ENCODE peak calls at places on chromosomes 1 and 21, in six cellular contexts. N is IMR-90, O is neuronal stem cell, I is H1, V is mesendoderm, F is H9. C is an unnamed sample.

GRCh38 chr1:201645956-201646355 is 107.0 kb downstream of the NAV1 start:
- DNase-seq in O (no peak), N (peak; percentile 45), V (no peak), I (no peak), F (no peak), C (no peak)

GRCh38 chr1:49160677-49161076 is 384.0 kb upstream of the BEND5 start:
- DNase-seq in O (no peak), N (no peak), F (no peak), V (peak; percentile 0), I (no peak), C (no peak)

GRCh38 chr21:37220433-37220980 is 46.6 kb downstream of the VPS26C start:
- DNase-seq in V (peak; percentile 38), N (peak; percentile 50), F (no peak), I (no peak), O (no peak), C (no peak)

GRCh38 chr1:27574871-27575831 is 28.8 kb downstream of the AHDC1 start:
- DNase-seq in N (peak; percentile 85), V (peak; percentile 95), I (no peak), F (peak; percentile 87), O (peak; percentile 77), C (peak; percentile 90)

GRCh38 chr1:181159451-181160151 is 71.1 kb downstream of the IER5 start:
- DNase-seq in F (no peak), N (peak; percentile 55), V (no peak), I (no peak), O (no peak), C (no peak)

GRCh38 chr1:208357663-208358507 is 113.7 kb upstream of the PLXNA2 start:
- DNase-seq in V (no peak), O (no peak), F (no peak), N (no peak), I (no peak), C (no peak)

GRCh38 chr21:39452965-39453332 is 1.2 kb downstream of the SH3BGR start:
- DNase-seq in F (no peak), O (no peak), V (no peak), I (no peak), N (no peak), C (no peak)

GRCh38 chr1:182054698-182055326 is 6.7 kb downstream of the ZNF648 start:
- DNase-seq in I (no peak), N (no peak), O (peak; percentile 32), F (no peak), V (peak; percentile 70), C (no peak)

GRCh38 chr1:9004731-9005708 is 21.2 kb downstream of the SLC2A7 start:
- DNase-seq in V (peak; percentile 86), F (peak; percentile 83), I (peak; percentile 53), N (peak; percentile 87), O (peak; percentile 72), C (peak; percentile 83)

GRCh38 chr1:65027699-65028358 is 61.5 kb upstream of the JAK1 start:
- DNase-seq in O (no peak), V (no peak), I (no peak), F (no peak), N (no peak), C (no peak)

GRCh38 chr1:107138166-107138565 is 2.7 kb upstream of the NTNG1 start:
- DNase-seq in V (peak; percentile 91), F (no peak), N (no peak), I (no peak), O (no peak), C (no peak)

GRCh38 chr1:244778356-244778755 is 57.1 kb upstream of the COX20 start:
- DNase-seq in O (no peak), F (no peak), I (no peak), N (peak; percentile 91), V (no peak), C (peak; percentile 72)

GRCh38 chr1:151098126-151098525 is 27.6 kb downstream of the GABPB2 start:
- DNase-seq in O (no peak), V (no peak), F (no peak), I (no peak), N (no peak), C (no peak)

GRCh38 chr1:190000365-190000872 is 477.2 kb downstream of the BRINP3 start:
- DNase-seq in I (no peak), F (no peak), N (peak; percentile 71), O (no peak), V (peak; percentile 14), C (peak; percentile 5)

GRCh38 chr1:51506537-51506936 is 12.5 kb downstream of the EPS15 start:
- DNase-seq in V (no peak), F (no peak), O (no peak), N (peak; percentile 81), I (no peak), C (peak; percentile 76)

GRCh38 chr1:42738678-42739226 is 1.3 kb downstream of the CLDN19 start:
- DNase-seq in I (no peak), F (no peak), N (no peak), V (no peak), O (no peak), C (no peak)

GRCh38 chr1:41476807-41477361 is 7.6 kb downstream of the EDN2 start:
- DNase-seq in I (no peak), N (no peak), V (no peak), F (no peak), O (no peak), C (no peak)

GRCh38 chr1:113811353-113811887 is 856 bp downstream of the RSBN1 start:
- DNase-seq in O (peak; percentile 44), N (peak; percentile 22), V (peak; percentile 82), I (peak; percentile 5), F (peak; percentile 35), C (peak; percentile 44)

GRCh38 chr1:23692308-23692871 is 784 bp downstream of the RPL11 start:
- DNase-seq in O (no peak), F (no peak), I (no peak), V (peak; percentile 28), N (no peak), C (peak; percentile 19)

GRCh38 chr21:35860181-35860869 is 200.0 kb downstream of the SETD4 start:
- DNase-seq in I (no peak), N (no peak), O (no peak), V (no peak), F (no peak), C (no peak)

GRCh38 chr1:220235462-220235861 is 36.8 kb downstream of the RAB3GAP2 start:
- DNase-seq in I (no peak), N (peak; percentile 41), F (no peak), O (no peak), V (no peak), C (no peak)

GRCh38 chr21:16605588-16605987 is 875.8 kb downstream of the USP25 start:
- DNase-seq in V (peak; percentile 54), N (no peak), I (no peak), O (no peak), F (no peak), C (peak; percentile 5)

GRCh38 chr1:41735587-41736290 is 183.0 kb downstream of the HIVEP3 start:
- DNase-seq in V (peak; percentile 13), N (no peak), O (peak; percentile 11), I (no peak), F (no peak), C (no peak)

GRCh38 chr1:19463204-19463803 is 22.0 kb downstream of the CAPZB start:
- DNase-seq in F (no peak), O (no peak), I (no peak), N (no peak), V (no peak), C (no peak)

GRCh38 chr1:225425211-225425786 is 2.5 kb downstream of the LBR start:
- DNase-seq in N (peak; percentile 48), F (no peak), V (peak; percentile 96), I (peak; percentile 50), O (no peak), C (peak; percentile 55)

GRCh38 chr1:25442178-25442577 is 11.5 kb downstream of the MACO1 start:
- DNase-seq in N (peak; percentile 58), V (peak; percentile 38), I (no peak), F (no peak), O (no peak), C (peak; percentile 70)

GRCh38 chr1:25435315-25436103 is 4.8 kb downstream of the MACO1 start:
- DNase-seq in F (no peak), V (no peak), N (no peak), I (no peak), O (no peak), C (no peak)

GRCh38 chr1:25439287-25439686 is 8.6 kb downstream of the MACO1 start:
- DNase-seq in N (no peak), I (no peak), O (no peak), V (no peak), F (no peak), C (no peak)

GRCh38 chr1:25433389-25434186 is 2.9 kb downstream of the MACO1 start:
- DNase-seq in F (no peak), N (no peak), V (no peak), O (no peak), I (no peak), C (no peak)

GRCh38 chr1:25437672-25438071 is 7.0 kb downstream of the MACO1 start:
- DNase-seq in F (no peak), I (no peak), V (no peak), O (no peak), N (no peak), C (no peak)
- H3K27ac ChIP-seq in F (no peak overlapping the region), I (no peak overlapping the region), V (no peak overlapping the region), O (no peak overlapping the region), N (no peak overlapping the region), C (no peak overlapping the region)

GRCh38 chr1:212648431-212648830 is 39.9 kb downstream of the ATF3 start:
- DNase-seq in I (no peak), N (peak; percentile 36), F (no peak), V (no peak), O (no peak), C (no peak)
- H2BK15ac ChIP-seq in I (no peak overlapping the region), N (peak overlapping the region; percentile 30), F (no peak overlapping the region), V (no peak overlapping the region), O (no peak overlapping the region), C (no peak overlapping the region)

DNA sequence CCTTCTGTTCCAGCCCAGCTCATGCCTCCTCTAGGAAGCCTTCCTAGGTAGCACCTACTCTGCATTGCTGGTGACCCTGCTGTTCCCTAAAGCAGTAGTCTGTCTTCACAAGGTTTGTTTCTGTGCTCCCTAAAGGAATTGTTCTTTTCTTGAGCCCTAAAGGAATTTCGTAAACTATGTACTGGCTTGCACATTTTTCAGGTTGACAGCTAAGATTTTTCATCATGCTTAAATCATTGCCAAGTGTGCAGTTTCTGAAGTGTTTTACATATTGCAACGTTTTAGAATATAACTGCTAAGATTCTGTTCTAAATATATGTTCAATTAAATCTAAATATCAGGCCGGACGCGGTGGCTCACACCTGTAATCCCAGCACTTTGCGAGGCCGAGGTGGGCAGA is 13.1 kb downstream of the S100A16 start:
- DNase-seq in I (no peak), N (no peak), O (no peak), V (no peak), F (no peak), C (no peak)
- H3K23ac ChIP-seq in I (no peak overlapping the region), N (no peak overlapping the region), O (no peak overlapping the region), V (no peak overlapping the region), F (no peak overlapping the region), C (no peak overlapping the region)

GRCh38 chr1:7940745-7941436 is at the start of gene TNFRSF9:
- DNase-seq in I (no peak), O (no peak), N (peak; percentile 54), F (no peak), V (peak; percentile 14), C (peak; percentile 86)

GRCh38 chr1:7941437-7941793 is 776 bp upstream of the TNFRSF9 start:
- DNase-seq in V (no peak), O (no peak), N (peak; percentile 46), I (no peak), F (no peak), C (peak; percentile 79)

GRCh38 chr1:7940034-7940433 is 605 bp downstream of the TNFRSF9 start:
- DNase-seq in N (no peak), F (no peak), I (no peak), V (no peak), O (no peak), C (no peak)

GRCh38 chr1:7943295-7943694 is 2.7 kb upstream of the TNFRSF9 start:
- DNase-seq in V (no peak), I (no peak), O (no peak), N (no peak), F (no peak), C (peak; percentile 12)

GRCh38 chr1:7942701-7943029 is 2.0 kb upstream of the TNFRSF9 start:
- DNase-seq in I (no peak), V (no peak), F (no peak), O (no peak), N (no peak), C (no peak)
- H3K27ac ChIP-seq in I (no peak overlapping the region), V (no peak overlapping the region), F (no peak overlapping the region), O (no peak overlapping the region), N (no peak overlapping the region), C (no peak overlapping the region)